ENCODE peak calls at places on chromosomes 11 and 22, in four cellular contexts. M is HuH-7; Q is activated CD4-positive, CD25-positive, alpha-beta regulatory T cell treated with anti-CD3 and anti-CD28 coated beads, Interleukin-2, amount 50 U/mL, for 72 hours; J is D341Med. P is an unnamed sample.

GRCh38 chr11:14411818-14412217 is 52.8 kb upstream of the RRAS2 start:
- DNase-seq in M (no peak), Q (no peak), J (no peak), P (no peak)

GRCh38 chr11:3947084-3947483 is 91.6 kb downstream of the STIM1 start:
- DNase-seq in M (no peak), Q (no peak), J (no peak), P (no peak)

GRCh38 chr11:67242548-67242947 is 23.7 kb upstream of the GRK2 start:
- DNase-seq in M (no peak), Q (no peak), J (no peak), P (no peak)

GRCh38 chr11:125226701-125227100 is 62.1 kb downstream of the PKNOX2 start:
- DNase-seq in M (no peak), Q (no peak), J (no peak), P (no peak)

GRCh38 chr11:61959026-61959608 is 8.3 kb downstream of the FTH1 start:
- DNase-seq in M (peak), Q (peak), J (peak), P (no peak)

GRCh38 chr11:57513911-57514537 is 1.5 kb downstream of the SLC43A1 start:
- DNase-seq in M (peak), Q (no peak), J (peak), P (no peak)

GRCh38 chr11:128058580-128059208 is 528.7 kb downstream of the ETS1 start:
- DNase-seq in M (no peak), Q (no peak), J (no peak), P (no peak)

GRCh38 chr11:111911563-111912401 is at the start of gene CRYAB:
- DNase-seq in M (no peak), Q (no peak), J (no peak), P (no peak)

GRCh38 chr11:45560935-45561330 is 104.5 kb downstream of the CHST1 start:
- DNase-seq in M (no peak), Q (no peak), J (peak), P (no peak)

GRCh38 chr22:32378703-32379272 is 21.1 kb downstream of the RFPL3 start:
- DNase-seq in M (peak), Q (no peak), J (peak), P (peak)